ENCODE peak calls at places on chromosomes 13 and 19, in ten cellular contexts. R, H, N, G, D, J, K, O, Y and M are unnamed samples.

GRCh38 chr19:47752440-47753211 is 7.3 kb downstream of the NOP53 start:
- DNase-seq in Y (no peak), N (no peak), G (peak), K (no peak), D (no peak), H (no peak), J (no peak), R (no peak), O (no peak), M (no peak)

GRCh38 chr13:75372517-75372916 is 109.5 kb downstream of the TBC1D4 start:
- DNase-seq in Y (no peak), D (peak), H (no peak), O (peak), R (peak), J (peak), N (no peak), K (peak), G (no peak), M (no peak)

GRCh38 chr19:3175761-3176714 is 2.5 kb upstream of the S1PR4 start:
- DNase-seq in Y (no peak), N (peak), O (no peak), K (peak), H (no peak), D (no peak), J (no peak), R (peak), G (no peak), M (peak)

GRCh38 chr19:53068199-53068598 is 23.7 kb downstream of the ERVV-2 start:
- DNase-seq in O (no peak), Y (no peak), H (no peak), J (no peak), N (no peak), G (no peak), R (no peak), D (no peak), K (no peak), M (no peak)

GRCh38 chr13:26531751-26532150 is 25.7 kb upstream of the WASF3 start:
- DNase-seq in O (no peak), D (no peak), H (no peak), N (no peak), Y (no peak), J (no peak), G (no peak), K (no peak), R (no peak), M (no peak)

GRCh38 chr19:44530777-44531176 is 1.3 kb upstream of the CEACAM20 start:
- DNase-seq in R (no peak), N (no peak), H (no peak), K (peak), G (no peak), Y (no peak), O (no peak), D (no peak), J (no peak), M (no peak)

GRCh38 chr19:35960432-35960972 is 24.3 kb downstream of the LRFN3 start:
- DNase-seq in N (no peak), J (no peak), R (no peak), G (no peak), O (no peak), H (no peak), Y (no peak), D (no peak), K (no peak), M (no peak)

GRCh38 chr19:30060872-30061556 is 119.0 kb downstream of the URI1 start:
- DNase-seq in H (no peak), O (peak), Y (no peak), G (peak), R (no peak), D (no peak), J (no peak), K (no peak), N (no peak), M (no peak)

GRCh38 chr19:43507880-43508279 is 3.3 kb upstream of the PHLDB3 start:
- DNase-seq in H (no peak), J (no peak), R (no peak), D (no peak), K (no peak), N (no peak), G (no peak), Y (no peak), O (no peak), M (no peak)

GRCh38 chr19:46975918-46976782 is 43.5 kb upstream of the NPAS1 start:
- DNase-seq in H (no peak), G (no peak), O (peak), R (peak), D (peak), N (no peak), Y (no peak), J (peak), K (peak), M (no peak)

GRCh38 chr13:26953273-26953672 is 192.7 kb upstream of the GPR12 start:
- DNase-seq in K (no peak), R (no peak), H (no peak), G (no peak), Y (no peak), J (no peak), D (no peak), N (no peak), O (no peak), M (no peak)

GRCh38 chr13:90732049-90732448 is 615.4 kb upstream of the MIR17HG start:
- DNase-seq in D (no peak), R (peak), G (no peak), J (no peak), H (no peak), K (no peak), Y (no peak), N (no peak), O (no peak), M (no peak)

GRCh38 chr19:42270346-42271044 is 1.4 kb downstream of the CIC start:
- DNase-seq in J (no peak), D (peak), R (peak), H (peak), N (peak), O (no peak), Y (peak), G (peak), K (peak), M (peak)

GRCh38 chr13:27960362-27961226 is 8.5 kb downstream of the CDX2 start:
- DNase-seq in N (no peak), K (no peak), O (no peak), G (peak), D (peak), H (no peak), R (peak), Y (no peak), J (peak), M (no peak)

GRCh38 chr19:13842294-13843103 is 34.4 kb upstream of the NANOS3 start:
- DNase-seq in Y (peak), D (peak), H (no peak), R (peak), G (peak), N (peak), J (peak), K (peak), O (no peak), M (peak)

GRCh38 chr13:94065741-94066140 is 413.7 kb downstream of the DCT start:
- DNase-seq in O (no peak), D (peak), R (no peak), K (peak), J (no peak), Y (no peak), N (no peak), G (no peak), H (no peak), M (no peak)